ENCODE peak calls at places on chromosomes 13 and 19, in seven cellular contexts. M, Q, N, D, F, X and L are unnamed samples.
A peak's percentile ranks its signal among the peaks of the same experiment; 100 is the strongest.

GRCh38 chr19:45250216-45250831 is 747 bp upstream of the MARK4 start:
- DNase-seq in M (no peak), Q (no peak), N (no peak), D (no peak), F (no peak), X (no peak), L (no peak)

GRCh38 chr19:40150170-40150569 is 41.1 kb upstream of the MAP3K10 start:
- DNase-seq in M (peak; percentile 5), Q (no peak), N (no peak), D (no peak), F (no peak), X (no peak), L (no peak)

GRCh38 chr19:55305491-55305890 is 19.6 kb downstream of the TMEM150B start:
- DNase-seq in M (no peak), Q (peak; percentile 40), N (peak; percentile 80), D (peak; percentile 63), F (no peak), X (peak; percentile 57), L (peak; percentile 52)

GRCh38 chr13:98075048-98075447 is 67.8 kb upstream of the FARP1 start:
- DNase-seq in M (no peak), Q (no peak), N (no peak), D (no peak), F (no peak), X (no peak), L (no peak)

GRCh38 chr13:38167164-38167822 is 182.4 kb upstream of the UFM1 start:
- DNase-seq in M (no peak), Q (no peak), N (no peak), D (no peak), F (no peak), X (no peak), L (no peak)

GRCh38 chr19:40241125-40241808 is 14.8 kb upstream of the CCNP start:
- DNase-seq in M (no peak), Q (no peak), N (no peak), D (no peak), F (no peak), X (no peak), L (no peak)

GRCh38 chr19:40613669-40614594 is 12.8 kb downstream of the LTBP4 start:
- DNase-seq in M (peak; percentile 89), Q (peak; percentile 82), N (peak; percentile 76), D (peak; percentile 84), F (peak; percentile 48), X (peak; percentile 80), L (peak; percentile 91)

GRCh38 chr19:15291089-15291488 is 41.2 kb downstream of the BRD4 start:
- DNase-seq in M (peak; percentile 80), Q (no peak), N (no peak), D (no peak), F (no peak), X (no peak), L (no peak)

GRCh38 chr13:110794209-110794608 is 80.7 kb downstream of the ING1 start:
- DNase-seq in M (no peak), Q (no peak), N (no peak), D (no peak), F (no peak), X (no peak), L (no peak)

GRCh38 chr19:14968247-14968646 is 11.4 kb downstream of the SLC1A6 start:
- DNase-seq in M (no peak), Q (no peak), N (no peak), D (no peak), F (no peak), X (no peak), L (no peak)

GRCh38 chr13:35470671-35471465 is 5.6 kb downstream of the MAB21L1 start:
- DNase-seq in M (peak; percentile 39), Q (peak; percentile 29), N (no peak), D (peak; percentile 16), F (no peak), X (peak; percentile 68), L (no peak)

GRCh38 chr13:111844682-111845081 is 222.3 kb upstream of the SOX1 start:
- DNase-seq in M (no peak), Q (no peak), N (no peak), D (no peak), F (no peak), X (no peak), L (no peak)

GRCh38 chr13:86788624-86789023 is 882.5 kb upstream of the SLITRK5 start:
- DNase-seq in M (no peak), Q (no peak), N (no peak), D (no peak), F (no peak), X (no peak), L (no peak)

GRCh38 chr19:39070888-39071287 is 13.3 kb upstream of the ACP7 start:
- DNase-seq in M (peak; percentile 18), Q (no peak), N (no peak), D (no peak), F (no peak), X (no peak), L (no peak)

GRCh38 chr13:21749410-21749809 is 78.5 kb downstream of the FGF9 start:
- DNase-seq in M (peak; percentile 64), Q (no peak), N (no peak), D (no peak), F (no peak), X (no peak), L (no peak)

GRCh38 chr13:111139452-111139851 is 24.3 kb downstream of the ARHGEF7 start:
- DNase-seq in M (no peak), Q (no peak), N (no peak), D (no peak), F (no peak), X (no peak), L (no peak)

GRCh38 chr19:18100710-18101109 is 3.1 kb downstream of the MAST3 start:
- DNase-seq in M (peak; percentile 13), Q (no peak), N (peak; percentile 59), D (no peak), F (no peak), X (peak; percentile 73), L (no peak)

GRCh38 chr19:18107235-18108083 is 9.9 kb downstream of the MAST3 start:
- DNase-seq in M (no peak), Q (no peak), N (no peak), D (no peak), F (no peak), X (no peak), L (no peak)

GRCh38 chr19:18102916-18103542 is 5.5 kb downstream of the MAST3 start:
- DNase-seq in M (no peak), Q (no peak), N (no peak), D (no peak), F (no peak), X (no peak), L (no peak)

GRCh38 chr19:18101268-18101667 is 3.7 kb downstream of the MAST3 start:
- DNase-seq in M (no peak), Q (no peak), N (no peak), D (no peak), F (no peak), X (no peak), L (no peak)

DNA sequence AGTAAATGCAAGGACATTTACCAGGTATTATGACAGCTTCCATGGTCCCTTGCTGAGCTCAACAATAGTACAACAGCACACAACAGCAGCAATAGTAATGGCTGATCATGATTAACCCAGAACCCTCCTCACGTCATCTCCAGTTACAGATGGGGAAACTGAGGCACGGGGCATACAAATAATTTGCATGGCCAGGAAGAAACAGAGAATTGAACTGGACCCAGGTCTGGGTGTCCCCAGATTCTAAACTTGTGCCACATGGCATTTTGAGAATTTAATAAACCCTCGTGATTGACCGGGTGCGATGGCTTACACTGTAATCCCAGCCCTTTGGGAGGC is 7.2 kb downstream of the MAST3 start:
- DNase-seq in M (no peak), Q (no peak), N (no peak), D (no peak), F (no peak), X (no peak), L (no peak)
- H3K4me1 ChIP-seq in M (peaks cover 9% of the 10 kb centered on the region), Q (peaks cover 5% of the 10 kb centered on the region), N (peaks cover 29% of the 10 kb centered on the region), D (peaks cover 15% of the 10 kb centered on the region), F (peaks cover 17% of the 10 kb centered on the region), X (no peaks in the 10 kb centered on the region), L (peaks cover 21% of the 10 kb centered on the region)

DNA sequence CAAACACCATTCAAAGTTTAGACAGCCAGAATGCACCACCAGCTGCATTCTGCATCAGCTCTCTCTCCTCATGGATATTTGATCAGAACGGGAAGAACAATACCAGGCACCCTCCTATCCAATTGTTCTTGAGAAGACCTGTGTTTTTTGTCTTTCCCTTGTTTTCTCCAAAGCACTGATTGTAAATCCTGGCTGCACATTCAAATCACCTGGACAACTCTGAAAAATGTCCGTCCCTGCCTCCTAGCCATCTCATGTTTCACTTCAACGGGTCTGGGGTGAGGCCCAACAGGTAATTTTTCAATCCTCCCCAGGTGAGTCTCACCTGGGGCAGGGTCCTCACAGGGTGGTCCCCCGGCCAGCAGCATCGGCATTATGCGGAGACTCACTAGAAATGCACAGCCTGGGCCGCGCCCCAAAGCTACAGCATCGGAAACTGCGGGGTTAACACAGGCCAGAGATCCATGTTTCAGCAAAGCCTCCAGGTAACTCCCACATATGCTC is 5.5 kb downstream of the IRS2 start:
- DNase-seq in M (no peak), Q (no peak), N (no peak), D (no peak), F (no peak), X (no peak), L (no peak)
- H3K4me1 ChIP-seq in M (peaks cover 3% of the 10 kb centered on the region), Q (peaks cover 43% of the 10 kb centered on the region), N (peaks cover 29% of the 10 kb centered on the region), D (peaks cover 78% of the 10 kb centered on the region), F (peaks cover 87% of the 10 kb centered on the region), X (peaks cover 24% of the 10 kb centered on the region), L (peaks cover 36% of the 10 kb centered on the region)

GRCh38 chr19:4375620-4376228 is 24.6 kb downstream of the SH3GL1 start:
- DNase-seq in M (peak; percentile 76), Q (no peak), N (peak; percentile 75), D (no peak), F (no peak), X (no peak), L (no peak)

GRCh38 chr19:4376245-4376990 is 23.9 kb downstream of the SH3GL1 start:
- DNase-seq in M (no peak), Q (no peak), N (no peak), D (no peak), F (no peak), X (no peak), L (no peak)

GRCh38 chr19:4373601-4374441 is 26.5 kb downstream of the SH3GL1 start:
- DNase-seq in M (peak; percentile 26), Q (peak; percentile 55), N (no peak), D (peak; percentile 70), F (no peak), X (no peak), L (peak; percentile 57)

GRCh38 chr19:4374451-4375163 is 25.7 kb downstream of the SH3GL1 start:
- DNase-seq in M (peak; percentile 86), Q (peak; percentile 50), N (peak; percentile 87), D (peak; percentile 96), F (no peak), X (no peak), L (peak; percentile 83)

GRCh38 chr19:4375164-4375619 is 25.2 kb downstream of the SH3GL1 start:
- DNase-seq in M (no peak), Q (no peak), N (peak; percentile 85), D (peak; percentile 55), F (no peak), X (peak; percentile 44), L (peak; percentile 83)
- H3K4me1 ChIP-seq in M (peaks cover 49% of the 10 kb centered on the region), Q (peaks cover 89% of the 10 kb centered on the region), N (peaks cover 88% of the 10 kb centered on the region), D (peaks cover 100% of the 10 kb centered on the region), F (peaks cover 100% of the 10 kb centered on the region), X (peaks cover 31% of the 10 kb centered on the region), L (peaks cover 48% of the 10 kb centered on the region)

DNA sequence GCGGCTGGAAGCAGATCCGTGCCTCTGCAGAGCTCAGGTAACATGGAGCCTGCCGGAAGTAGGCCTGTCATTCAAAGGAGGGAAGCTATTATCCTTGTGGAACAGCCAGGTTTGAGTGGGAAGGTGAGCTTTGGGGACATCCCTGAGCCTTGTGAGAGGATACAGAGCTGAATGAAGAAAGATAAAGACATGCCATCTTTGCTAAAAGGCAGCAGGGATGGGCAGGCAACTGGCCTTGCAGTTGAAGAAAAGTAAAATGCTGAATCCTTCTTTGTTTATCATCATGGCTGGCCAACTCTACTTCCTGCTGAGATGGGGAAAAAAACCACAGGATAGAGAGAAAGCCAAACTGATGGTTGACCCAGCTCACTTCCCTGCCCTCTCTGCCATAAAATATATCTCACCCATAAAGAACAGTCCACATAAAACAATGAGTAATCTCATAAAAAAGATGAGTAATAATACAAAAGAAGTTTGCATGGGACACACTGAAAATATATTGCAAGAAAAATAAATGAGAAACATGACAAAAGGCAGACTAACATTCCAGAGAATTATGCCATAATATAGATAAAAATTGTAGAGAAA is 226.3 kb downstream of the DLEU7 start:
- DNase-seq in M (peak; percentile 84), Q (no peak), N (no peak), D (no peak), F (no peak), X (no peak), L (no peak)
- H3K4me1 ChIP-seq in M (no peaks in the 10 kb centered on the region), Q (no peaks in the 10 kb centered on the region), N (peaks cover 3% of the 10 kb centered on the region), D (peaks cover 6% of the 10 kb centered on the region), F (peaks cover 3% of the 10 kb centered on the region), X (no peaks in the 10 kb centered on the region), L (no peaks in the 10 kb centered on the region)